ENCODE peak calls at places on chromosomes 3 and 15, in nine cellular contexts. O is stomach, N is transverse colon, X is A549, S is H1, V is ovary, D is K562, E is sigmoid colon, A is HepG2. Z is an unnamed sample.

GRCh38 chr3:127771746-127772145 is 50.6 kb downstream of the MGLL start:
- DNase-seq in V (no peak), A (no peak), S (no peak), E (no peak), X (no peak), D (no peak), O (no peak), N (no peak), Z (no peak)

GRCh38 chr3:113867506-113867905 is 28.9 kb downstream of the GRAMD1C start:
- DNase-seq in O (no peak), E (no peak), S (no peak), X (no peak), V (no peak), N (no peak), A (no peak), D (no peak), Z (no peak)

GRCh38 chr3:40172560-40172959 is 136.9 kb upstream of the EIF1B start:
- DNase-seq in X (no peak), N (no peak), S (no peak), E (no peak), D (no peak), A (no peak), V (no peak), O (no peak), Z (no peak)

GRCh38 chr3:194730369-194730768 is 44.7 kb downstream of the FAM43A start:
- DNase-seq in V (no peak), A (no peak), S (no peak), E (no peak), N (peak; percentile 63), D (no peak), X (no peak), O (peak; percentile 78), Z (no peak)

GRCh38 chr3:73669268-73669667 is 44.5 kb upstream of the PDZRN3 start:
- DNase-seq in S (no peak), D (no peak), A (no peak), N (no peak), X (no peak), O (no peak), V (no peak), E (no peak), Z (no peak)

GRCh38 chr3:64530434-64531049 is 157.3 kb downstream of the ADAMTS9 start:
- DNase-seq in D (peak; percentile 25), V (peak; percentile 81), A (peak; percentile 18), S (peak; percentile 13), X (peak; percentile 36), O (peak; percentile 67), E (peak; percentile 79), N (peak; percentile 70), Z (peak; percentile 68)

GRCh38 chr3:20141841-20142240 is 44.2 kb downstream of the SGO1 start:
- DNase-seq in O (no peak), S (no peak), D (no peak), X (no peak), V (peak; percentile 24), E (peak; percentile 89), A (no peak), N (no peak), Z (peak; percentile 29)

GRCh38 chr3:98846101-98846500 is 55.4 kb downstream of the DCBLD2 start:
- DNase-seq in N (no peak), A (no peak), O (no peak), E (no peak), X (no peak), S (no peak), V (no peak), D (no peak), Z (no peak)

GRCh38 chr3:77605865-77606264 is 566.0 kb downstream of the ROBO2 start:
- DNase-seq in A (no peak), E (no peak), O (no peak), N (no peak), V (no peak), S (no peak), X (no peak), D (no peak), Z (no peak)

GRCh38 chr15:77859491-77860060 is 217.9 kb downstream of the TBC1D2B start:
- DNase-seq in D (no peak), O (no peak), S (no peak), A (no peak), V (no peak), E (peak; percentile 38), N (peak; percentile 82), X (no peak), Z (no peak)

GRCh38 chr3:44647771-44648170 is 761 bp upstream of the ZNF35 start:
- DNase-seq in N (no peak), E (no peak), D (no peak), O (no peak), X (no peak), A (no peak), S (no peak), V (no peak), Z (no peak)

GRCh38 chr15:81909229-81910087 is 136.4 kb downstream of the MEX3B start:
- DNase-seq in D (no peak), X (no peak), S (no peak), V (no peak), E (no peak), O (no peak), A (no peak), N (no peak), Z (no peak)

GRCh38 chr15:39594056-39594763 is 13.3 kb downstream of the THBS1 start:
- DNase-seq in X (no peak), S (no peak), A (no peak), N (peak; percentile 47), E (no peak), V (no peak), O (no peak), D (no peak), Z (no peak)

GRCh38 chr15:40787991-40788390 is 18.2 kb downstream of the C15orf62 start:
- DNase-seq in N (no peak), D (no peak), O (no peak), V (no peak), S (no peak), A (no peak), X (no peak), E (no peak), Z (no peak)

GRCh38 chr3:133703915-133704314 is 42.2 kb upstream of the TOPBP1 start:
- DNase-seq in O (no peak), A (peak; percentile 25), D (no peak), N (no peak), S (no peak), E (no peak), X (no peak), V (no peak), Z (no peak)

GRCh38 chr3:197364410-197365071 is 66.1 kb upstream of the DLG1 start:
- DNase-seq in X (no peak), E (peak; percentile 14), S (no peak), A (peak; percentile 97), V (no peak), N (no peak), D (no peak), O (peak; percentile 16), Z (no peak)

GRCh38 chr3:56855856-56856538 is 54.2 kb upstream of the ARHGEF3 start:
- DNase-seq in A (peak; percentile 37), X (no peak), E (no peak), N (peak; percentile 36), D (peak; percentile 10), O (peak; percentile 35), V (peak; percentile 27), S (peak; percentile 25), Z (no peak)
- TF ChIP-seq EP300 in A (no peak), X (no peak), E (no peak), N (no peak), D (no peak), O (no peak), V (no peak), S (no peak), Z (no peak)

GRCh38 chr3:43294975-43295374 is 8.6 kb downstream of the SNRK start:
- DNase-seq in O (no peak), S (no peak), D (no peak), N (no peak), E (no peak), V (no peak), X (no peak), A (peak; percentile 55), Z (no peak)

GRCh38 chr3:43298761-43299160 is 12.4 kb downstream of the SNRK start:
- DNase-seq in V (no peak), S (no peak), E (no peak), X (no peak), D (no peak), O (no peak), N (no peak), A (no peak), Z (no peak)

GRCh38 chr3:43291546-43291945 is 5.2 kb downstream of the SNRK start:
- DNase-seq in X (no peak), O (no peak), V (no peak), D (no peak), E (no peak), A (no peak), N (no peak), S (no peak), Z (no peak)

GRCh38 chr3:43298292-43298691 is 12.0 kb downstream of the SNRK start:
- DNase-seq in N (no peak), O (no peak), X (no peak), V (no peak), A (no peak), E (no peak), D (no peak), S (no peak), Z (no peak)

GRCh38 chr3:43296565-43296964 is 10.2 kb downstream of the SNRK start:
- DNase-seq in X (no peak), O (no peak), E (no peak), V (no peak), S (no peak), D (peak; percentile 13), A (no peak), N (peak; percentile 46), Z (no peak)
- TF ChIP-seq POLR2A in X (no peak), O (no peak), E (no peak), V (no peak), S (no peak), D (no peak), A (no peak), N (no peak), Z (no peak)

DNA sequence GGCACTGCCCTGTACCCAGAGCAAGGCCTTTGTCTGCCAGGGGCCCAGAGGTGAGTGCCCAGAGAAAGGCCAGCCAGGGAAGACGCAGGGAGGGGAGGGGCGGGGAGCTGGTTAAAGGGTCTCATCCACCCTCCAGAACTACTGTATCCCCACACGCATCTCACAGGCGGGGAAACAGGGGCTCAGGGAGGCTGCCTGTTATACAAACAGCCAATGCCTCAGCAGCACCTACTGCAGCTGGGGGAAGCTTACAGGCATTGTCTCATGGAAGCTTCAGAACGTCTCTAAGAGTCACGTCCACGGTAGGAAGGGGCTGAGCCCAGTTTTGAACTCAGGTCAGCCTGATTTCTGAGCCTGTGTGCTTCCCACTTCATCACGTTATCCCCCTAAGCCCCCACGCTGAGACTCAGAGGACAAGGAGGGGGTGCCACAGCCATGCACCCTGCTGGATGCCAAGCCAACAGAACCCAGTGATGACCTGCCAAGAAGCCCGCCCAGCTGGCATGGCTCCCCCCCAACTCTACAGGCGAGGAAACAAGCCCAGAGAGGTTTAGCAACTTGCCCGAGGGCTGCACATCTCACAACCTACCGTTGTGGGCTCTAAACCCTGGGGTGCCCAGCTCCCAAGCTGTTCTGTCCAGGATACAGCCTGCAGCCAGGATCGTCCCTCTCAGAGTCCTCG is 54.5 kb downstream of the IQSEC1 start:
- DNase-seq in X (no peak), D (no peak), E (no peak), A (no peak), O (no peak), S (no peak), V (no peak), N (peak; percentile 5), Z (no peak)
- H3K4me3 ChIP-seq in X (no peak overlapping the region), D (no peak overlapping the region), E (peak overlapping the region; percentile 23), A (no peak overlapping the region), O (peak overlapping the region; percentile 17), S (peak overlapping the region; percentile 24), V (no peak overlapping the region), N (no peak overlapping the region), Z (peak overlapping the region; percentile 23)

GRCh38 chr15:76339302-76340197 is 3.0 kb downstream of the ISL2 start:
- DNase-seq in N (peak; percentile 23), E (no peak), A (no peak), D (no peak), X (no peak), S (no peak), O (no peak), V (no peak), Z (no peak)
- TF ChIP-seq EP300 in N (no peak), E (no peak), A (no peak), D (no peak), X (no peak), S (no peak), O (no peak), V (no peak), Z (no peak)